ENCODE peak calls at places on chromosomes 1 and 21, in seven cellular contexts. J is GM12865; K is GM20000; Q is NCI-H2171 treated with DMSO at 0.1 percent for 48 hours; N is stimulated activated CD8-positive, alpha-beta memory T cell treated with anti-CD3 and anti-CD28 coated beads, Interleukin-15, amount 100 ng/mL, for 1 hour; E is naive thymus-derived CD8-positive, alpha-beta T cell; S is kidney tubule cell. L is an unnamed sample.

GRCh38 chr1:43932786-43933385 is 715 bp upstream of the ARTN start:
- DNase-seq in J (no peak), K (no peak), Q (peak; percentile 73), N (no peak), E (no peak), S (peak; percentile 59), L (no peak)

GRCh38 chr1:147647796-147648633 is 22.3 kb downstream of the ACP6 start:
- DNase-seq in J (no peak), K (no peak), Q (no peak), N (peak; percentile 3), E (peak; percentile 28), S (no peak), L (no peak)

GRCh38 chr1:25703041-25703440 is 86.5 kb downstream of the MAN1C1 start:
- DNase-seq in J (no peak), K (no peak), Q (no peak), N (no peak), E (no peak), S (no peak), L (no peak)

GRCh38 chr1:224051086-224051406 is 62.9 kb upstream of the FBXO28 start:
- DNase-seq in J (no peak), K (no peak), Q (no peak), N (no peak), E (no peak), S (no peak), L (no peak)

GRCh38 chr1:177238967-177239366 is 68.2 kb downstream of the BRINP2 start:
- DNase-seq in J (no peak), K (no peak), Q (no peak), N (no peak), E (no peak), S (no peak), L (no peak)

GRCh38 chr1:200036616-200037270 is 9.2 kb downstream of the NR5A2 start:
- DNase-seq in J (no peak), K (peak; percentile 21), Q (no peak), N (no peak), E (no peak), S (no peak), L (no peak)

GRCh38 chr21:28445081-28445830 is 547.4 kb downstream of the LTN1 start:
- DNase-seq in J (no peak), K (no peak), Q (no peak), N (no peak), E (no peak), S (no peak), L (no peak)

GRCh38 chr21:35438643-35439404 is 389.7 kb upstream of the RUNX1 start:
- DNase-seq in J (peak; percentile 50), K (peak; percentile 29), Q (no peak), N (no peak), E (no peak), S (peak; percentile 20), L (no peak)

GRCh38 chr1:15088146-15089025 is 65.2 kb upstream of the TMEM51 start:
- DNase-seq in J (no peak), K (no peak), Q (no peak), N (no peak), E (no peak), S (no peak), L (no peak)

GRCh38 chr1:205656236-205656635 is 24.1 kb downstream of the SLC45A3 start:
- DNase-seq in J (no peak), K (no peak), Q (peak; percentile 41), N (no peak), E (no peak), S (no peak), L (no peak)

GRCh38 chr1:15936025-15936424 is 39.9 kb downstream of the ZBTB17 start:
- DNase-seq in J (no peak), K (no peak), Q (no peak), N (no peak), E (no peak), S (no peak), L (peak; percentile 60)

GRCh38 chr21:36749935-36750578 is 51.1 kb downstream of the SIM2 start:
- DNase-seq in J (no peak), K (no peak), Q (no peak), N (no peak), E (no peak), S (peak; percentile 57), L (no peak)

GRCh38 chr1:173937062-173937461 is 19.9 kb upstream of the SERPINC1 start:
- DNase-seq in J (no peak), K (peak; percentile 10), Q (no peak), N (no peak), E (no peak), S (no peak), L (no peak)